ENCODE peak calls at places on chromosome 12, in four cellular contexts. M, E, P and O are unnamed samples.

GRCh38 chr12:68119724-68120211 is 39.8 kb downstream of the IFNG start:
- DNase-seq in M (no peak), P (no peak), E (no peak), O (no peak)

GRCh38 chr12:116368196-116369194 is 91.0 kb upstream of the MED13L start:
- DNase-seq in E (no peak), M (no peak), P (no peak), O (no peak)

GRCh38 chr12:96237465-96238077 is 43.4 kb downstream of the ELK3 start:
- DNase-seq in P (peak), E (peak), M (no peak), O (no peak)

GRCh38 chr12:51281202-51281924 is 11.1 kb upstream of the SMAGP start:
- DNase-seq in M (no peak), P (peak), E (peak), O (no peak)

GRCh38 chr12:12803186-12803585 is 10.0 kb upstream of the DDX47 start:
- DNase-seq in P (peak), E (peak), M (no peak), O (no peak)

GRCh38 chr12:132566551-132567131 is 43.7 kb downstream of the LRCOL1 start:
- DNase-seq in M (no peak), E (no peak), P (no peak), O (no peak)

GRCh38 chr12:25866586-25867378 is 91.7 kb upstream of the RASSF8 start:
- DNase-seq in M (no peak), E (no peak), P (peak), O (no peak)

GRCh38 chr12:96246926-96247566 is 52.9 kb downstream of the ELK3 start:
- DNase-seq in E (no peak), M (no peak), P (no peak), O (no peak)

GRCh38 chr12:132393991-132394949 is 64.9 kb upstream of the GALNT9 start:
- DNase-seq in E (peak), M (no peak), P (no peak), O (no peak)

GRCh38 chr12:43964022-43964421 is 128.1 kb downstream of the TMEM117 start:
- DNase-seq in E (no peak), P (no peak), M (no peak), O (no peak)

GRCh38 chr12:96177013-96177412 is 17.2 kb upstream of the ELK3 start:
- DNase-seq in M (no peak), E (peak), P (peak), O (no peak)

GRCh38 chr12:122029620-122030426 is 8.1 kb downstream of the BCL7A start:
- DNase-seq in M (no peak), E (no peak), P (no peak), O (no peak)

GRCh38 chr12:1847411-1847810 is 27.0 kb downstream of the LRTM2 start:
- DNase-seq in P (no peak), E (no peak), M (no peak), O (peak)

GRCh38 chr12:123085730-123086487 is 65.0 kb downstream of the PITPNM2 start:
- DNase-seq in M (no peak), P (peak), E (no peak), O (no peak)

GRCh38 chr12:12723147-12723680 is 6.0 kb downstream of the CDKN1B start:
- DNase-seq in P (no peak), M (no peak), E (no peak), O (no peak)

GRCh38 chr12:68031881-68032739 is 42.9 kb downstream of the IFNG-AS1 start:
- DNase-seq in P (no peak), M (no peak), E (no peak), O (no peak)

GRCh38 chr12:121533391-121534090 is 47.3 kb downstream of the KDM2B start:
- DNase-seq in E (no peak), M (no peak), P (peak), O (no peak)

GRCh38 chr12:115313929-115314328 is 630.0 kb upstream of the TBX3 start:
- DNase-seq in E (peak), P (peak), M (no peak), O (no peak)

GRCh38 chr12:64029013-64029857 is 184.7 kb downstream of the SRGAP1 start:
- DNase-seq in E (peak), P (peak), M (no peak), O (no peak)

GRCh38 chr12:10189653-10190052 is 10.8 kb downstream of the TMEM52B start:
- DNase-seq in P (peak), M (no peak), E (no peak), O (peak)

GRCh38 chr12:85644508-85644907 is 191.7 kb downstream of the RASSF9 start:
- DNase-seq in P (no peak), E (no peak), M (no peak), O (no peak)

GRCh38 chr12:85639834-85640233 is 196.4 kb downstream of the RASSF9 start:
- DNase-seq in P (peak), M (no peak), E (no peak), O (no peak)

GRCh38 chr12:85641796-85642195 is 194.4 kb downstream of the RASSF9 start:
- DNase-seq in P (no peak), M (no peak), E (no peak), O (no peak)

GRCh38 chr12:85642288-85642687 is 193.9 kb downstream of the RASSF9 start:
- DNase-seq in P (no peak), M (no peak), E (no peak), O (no peak)

GRCh38 chr12:85642810-85643209 is 193.4 kb downstream of the RASSF9 start:
- DNase-seq in P (peak), E (peak), M (no peak), O (no peak)
- TF ChIP-seq CTCF in P (peak), E (peak), M (peak), O (no peak)

GRCh38 chr12:78392918-78393317 is 471.7 kb upstream of the SYT1 start:
- DNase-seq in M (no peak), P (peak), E (peak), O (no peak)
- TF ChIP-seq CTCF in M (peak), P (peak), E (peak), O (no peak)

GRCh38 chr12:110224379-110225304 is 56.4 kb upstream of the ATP2A2 start:
- DNase-seq in M (no peak), P (peak), E (peak), O (no peak)
- TF ChIP-seq CTCF in M (peak), P (peak), E (peak), O (peak)

GRCh38 chr12:72268386-72268785 is 3.8 kb upstream of the TRHDE start:
- DNase-seq in P (no peak), M (no peak), E (no peak), O (no peak)

GRCh38 chr12:72270246-72270645 is 1.9 kb upstream of the TRHDE start:
- DNase-seq in M (no peak), E (no peak), P (no peak), O (no peak)

GRCh38 chr12:72269491-72269890 is 2.7 kb upstream of the TRHDE start:
- DNase-seq in E (no peak), P (no peak), M (no peak), O (no peak)

GRCh38 chr12:72264548-72265175 is 7.5 kb upstream of the TRHDE start:
- DNase-seq in M (no peak), E (no peak), P (no peak), O (no peak)

GRCh38 chr12:72267974-72268373 is 4.2 kb upstream of the TRHDE start:
- DNase-seq in E (no peak), M (no peak), P (no peak), O (no peak)
- TF ChIP-seq CTCF in E (peak), M (peak), P (peak), O (peak)